ENCODE peak calls at places on chromosomes 5 and 9, in five cellular contexts. T is right lobe of liver, B is foreskin keratinocyte, V is lung, P is Peyer's patch. Y is an unnamed sample.
A peak's percentile ranks its signal among the peaks of the same experiment; 100 is the strongest.

GRCh38 chr5:147522435-147522834 is 12.6 kb upstream of the DPYSL3 start:
- DNase-seq in T (no peak), B (peak; percentile 43), V (no peak), P (no peak), Y (peak; percentile 62)

GRCh38 chr5:21711854-21712752 is 1141.0 kb downstream of the CDH12 start:
- DNase-seq in T (no peak), B (no peak), V (no peak), P (no peak), Y (peak; percentile 28)

GRCh38 chr5:150112211-150113046 is 26.1 kb upstream of the CSF1R start:
- DNase-seq in T (no peak), B (no peak), V (peak; percentile 46), P (peak; percentile 15), Y (peak; percentile 93)

GRCh38 chr5:179060116-179061008 is at the start of gene ZNF354C:
- DNase-seq in T (peak; percentile 88), B (peak; percentile 68), V (peak; percentile 89), P (peak; percentile 80), Y (peak; percentile 72)

GRCh38 chr5:21774281-21774680 is 1078.9 kb downstream of the CDH12 start:
- DNase-seq in T (no peak), B (peak; percentile 38), V (no peak), P (no peak), Y (peak; percentile 0)

GRCh38 chr5:81787843-81788242 is 36.9 kb upstream of the SSBP2 start:
- DNase-seq in T (no peak), B (peak; percentile 33), V (peak; percentile 67), P (peak; percentile 31), Y (peak; percentile 93)

GRCh38 chr5:92911293-92911692 is 669.7 kb downstream of the NR2F1-AS1 start:
- DNase-seq in T (no peak), B (no peak), V (no peak), P (no peak), Y (no peak)

GRCh38 chr9:126860757-126861466 is 473 bp downstream of the ZBTB34 start:
- DNase-seq in T (peak; percentile 57), B (no peak), V (no peak), P (peak; percentile 23), Y (peak; percentile 32)

GRCh38 chr5:124901081-124901480 is 154.6 kb upstream of the ZNF608 start:
- DNase-seq in T (no peak), B (no peak), V (no peak), P (no peak), Y (peak; percentile 47)

GRCh38 chr5:119743927-119744326 is 114.6 kb downstream of the FAM170A start:
- DNase-seq in T (no peak), B (peak; percentile 6), V (no peak), P (no peak), Y (peak; percentile 89)

GRCh38 chr5:24633705-24634325 is 11.0 kb downstream of the CDH10 start:
- DNase-seq in T (no peak), B (no peak), V (no peak), P (no peak), Y (peak; percentile 66)

GRCh38 chr5:172160506-172160905 is 27.5 kb downstream of the STK10 start:
- DNase-seq in T (no peak), B (no peak), V (no peak), P (no peak), Y (no peak)

GRCh38 chr5:168260353-168261211 is 30.9 kb upstream of the WWC1 start:
- DNase-seq in T (no peak), B (no peak), V (no peak), P (no peak), Y (no peak)

GRCh38 chr9:3848445-3849114 is 322.8 kb upstream of the RFX3 start:
- DNase-seq in T (no peak), B (peak; percentile 42), V (no peak), P (no peak), Y (peak; percentile 46)

GRCh38 chr9:136228107-136228875 is 17.3 kb downstream of the QSOX2 start:
- DNase-seq in T (no peak), B (peak; percentile 55), V (no peak), P (no peak), Y (peak; percentile 78)

GRCh38 chr9:81183763-81184162 is 505.6 kb downstream of the TLE1 start:
- DNase-seq in T (no peak), B (no peak), V (no peak), P (no peak), Y (peak; percentile 23)

GRCh38 chr5:65034029-65034781 is 265.5 kb downstream of the CWC27 start:
- DNase-seq in T (peak; percentile 30), B (no peak), V (no peak), P (peak; percentile 61), Y (no peak)

GRCh38 chr5:54996476-54996875 is 11.1 kb upstream of the ESM1 start:
- DNase-seq in T (no peak), B (no peak), V (no peak), P (no peak), Y (no peak)

GRCh38 chr5:41670854-41671791 is 160.7 kb upstream of the PLCXD3 start:
- DNase-seq in T (no peak), B (no peak), V (no peak), P (no peak), Y (no peak)
- TF ChIP-seq CTCF in T (no peak), B (no peak), V (no peak), P (no peak), Y (no peak)

GRCh38 chr5:38673671-38674071 is 117.2 kb upstream of the LIFR start:
- DNase-seq in T (no peak), B (no peak), V (no peak), P (no peak), Y (peak; percentile 38)
- TF ChIP-seq CTCF in T (no peak), B (peak; percentile 13), V (no peak), P (no peak), Y (no peak)

GRCh38 chr5:664343-664993 is 28.7 kb downstream of the TPPP start:
- DNase-seq in T (peak; percentile 74), B (no peak), V (no peak), P (no peak), Y (no peak)

GRCh38 chr5:662751-663435 is 30.3 kb downstream of the TPPP start:
- DNase-seq in T (peak; percentile 13), B (no peak), V (no peak), P (no peak), Y (no peak)

GRCh38 chr5:664994-665360 is 28.2 kb downstream of the TPPP start:
- DNase-seq in T (peak; percentile 17), B (no peak), V (no peak), P (no peak), Y (no peak)

GRCh38 chr5:661891-662750 is 31.0 kb downstream of the TPPP start:
- DNase-seq in T (peak; percentile 21), B (no peak), V (no peak), P (no peak), Y (no peak)

GRCh38 chr5:663436-664342 is 29.5 kb downstream of the TPPP start:
- DNase-seq in T (peak; percentile 37), B (no peak), V (no peak), P (no peak), Y (no peak)
- TF ChIP-seq CTCF in T (no peak), B (peak; percentile 14), V (no peak), P (no peak), Y (no peak)

GRCh38 chr9:85425153-85425611 is 316.6 kb downstream of the AGTPBP1 start:
- DNase-seq in T (peak; percentile 43), B (no peak), V (peak; percentile 39), P (no peak), Y (peak; percentile 72)
- TF ChIP-seq CTCF in T (peak; percentile 45), B (peak; percentile 75), V (peak; percentile 10), P (peak; percentile 40), Y (peak; percentile 78)

GRCh38 chr9:27367922-27368316 is 71.0 kb upstream of the EQTN start:
- DNase-seq in T (no peak), B (no peak), V (no peak), P (no peak), Y (no peak)
- TF ChIP-seq CTCF in T (no peak), B (no peak), V (no peak), P (no peak), Y (no peak)

GRCh38 chr9:101119206-101119819 is 90.8 kb downstream of the PLPPR1 start:
- DNase-seq in T (peak; percentile 67), B (peak; percentile 12), V (peak; percentile 55), P (no peak), Y (peak; percentile 64)
- TF ChIP-seq CTCF in T (peak; percentile 83), B (peak; percentile 70), V (peak; percentile 29), P (peak; percentile 43), Y (peak; percentile 75)

GRCh38 chr9:109012009-109012875 is 1.1 kb downstream of the CTNNAL1 start:
- DNase-seq in T (peak; percentile 59), B (peak; percentile 98), V (peak; percentile 56), P (peak; percentile 23), Y (peak; percentile 99)
- TF ChIP-seq CTCF in T (no peak), B (no peak), V (no peak), P (no peak), Y (no peak)

Y was measured in MCF 10A.